ENCODE peak calls at places on chromosomes 1 and 21, in five cellular contexts. J, H, Q, Y and R are unnamed samples.

GRCh38 chr1:29974345-29974744 is 738.0 kb downstream of the PTPRU start:
- DNase-seq in J (peak), H (no peak), Q (peak), Y (no peak), R (peak)

GRCh38 chr1:109669246-109669948 is 1.5 kb downstream of the GSTM2 start:
- DNase-seq in J (no peak), H (no peak), Q (no peak), Y (no peak), R (no peak)

GRCh38 chr1:74772945-74773344 is 40.0 kb downstream of the TYW3 start:
- DNase-seq in J (peak), H (no peak), Q (peak), Y (no peak), R (no peak)

GRCh38 chr1:161038523-161039153 is at the start of gene TSTD1:
- DNase-seq in J (peak), H (peak), Q (peak), Y (peak), R (peak)

GRCh38 chr1:53276153-53276901 is 38.0 kb upstream of the MAGOH start:
- DNase-seq in J (no peak), H (no peak), Q (no peak), Y (no peak), R (no peak)

GRCh38 chr1:162168261-162168660 is 98.8 kb downstream of the NOS1AP start:
- DNase-seq in J (peak), H (no peak), Q (no peak), Y (peak), R (peak)

GRCh38 chr21:31479222-31479621 is 135.2 kb upstream of the TIAM1 start:
- DNase-seq in J (no peak), H (no peak), Q (no peak), Y (no peak), R (no peak)

GRCh38 chr1:35808376-35809155 is 750 bp downstream of the AGO4 start:
- DNase-seq in J (peak), H (peak), Q (peak), Y (peak), R (peak)

GRCh38 chr1:56577859-56578663 is 1.3 kb downstream of the PLPP3 start:
- DNase-seq in J (peak), H (peak), Q (peak), Y (peak), R (peak)

GRCh38 chr1:16449065-16449464 is 8.5 kb downstream of the NECAP2 start:
- DNase-seq in J (no peak), H (no peak), Q (no peak), Y (no peak), R (no peak)

GRCh38 chr1:158793604-158794003 is 12.6 kb upstream of the OR6N2 start:
- DNase-seq in J (peak), H (peak), Q (peak), Y (no peak), R (no peak)

GRCh38 chr1:191590578-191590977 is 567.7 kb upstream of the RGS18 start:
- DNase-seq in J (no peak), H (no peak), Q (no peak), Y (no peak), R (no peak)

GRCh38 chr1:61585714-61586113 is 139.2 kb downstream of the TM2D1 start:
- DNase-seq in J (no peak), H (no peak), Q (peak), Y (no peak), R (peak)

GRCh38 chr1:115067460-115067859 is 21.8 kb downstream of the TSPAN2 start:
- DNase-seq in J (no peak), H (no peak), Q (peak), Y (no peak), R (no peak)

GRCh38 chr1:53614231-53615021 is 124.5 kb downstream of the GLIS1 start:
- DNase-seq in J (no peak), H (no peak), Q (no peak), Y (peak), R (no peak)

GRCh38 chr1:115679141-115679611 is 37.4 kb downstream of the VANGL1 start:
- DNase-seq in J (peak), H (no peak), Q (peak), Y (no peak), R (no peak)

GRCh38 chr21:43322805-43323204 is 104.1 kb downstream of the SIK1 start:
- DNase-seq in J (peak), H (no peak), Q (no peak), Y (no peak), R (no peak)

GRCh38 chr1:9595156-9595967 is 6.7 kb downstream of the TMEM201 start:
- DNase-seq in J (no peak), H (no peak), Q (no peak), Y (no peak), R (no peak)

GRCh38 chr1:183711691-183712401 is 58.7 kb upstream of the APOBEC4 start:
- DNase-seq in J (peak), H (no peak), Q (no peak), Y (no peak), R (no peak)

GRCh38 chr1:156592158-156592909 is 758 bp downstream of the NAXE start:
- DNase-seq in J (no peak), H (no peak), Q (peak), Y (no peak), R (no peak)

GRCh38 chr1:36622741-36623648 is 140.3 kb upstream of the CSF3R start:
- DNase-seq in J (no peak), H (no peak), Q (no peak), Y (peak), R (peak)

GRCh38 chr1:110914676-110915075 is 41.7 kb downstream of the CD53 start:
- DNase-seq in J (no peak), H (no peak), Q (no peak), Y (no peak), R (no peak)

GRCh38 chr1:13703558-13704485 is 3.8 kb downstream of the PRDM2 start:
- DNase-seq in J (no peak), H (no peak), Q (no peak), Y (no peak), R (no peak)

GRCh38 chr1:48080343-48081255 is 83.4 kb upstream of the TRABD2B start:
- DNase-seq in J (no peak), H (no peak), Q (no peak), Y (no peak), R (no peak)

GRCh38 chr1:170586321-170586855 is 54.4 kb downstream of the GORAB start:
- DNase-seq in J (no peak), H (no peak), Q (no peak), Y (no peak), R (no peak)

GRCh38 chr21:45041351-45041805 is 33.0 kb upstream of the ADARB1 start:
- DNase-seq in J (peak), H (no peak), Q (peak), Y (peak), R (no peak)

GRCh38 chr1:208219659-208220282 is 24.4 kb downstream of the PLXNA2 start:
- DNase-seq in J (peak), H (no peak), Q (peak), Y (no peak), R (peak)

GRCh38 chr21:36732761-36733160 is 33.8 kb downstream of the SIM2 start:
- DNase-seq in J (no peak), H (no peak), Q (no peak), Y (peak), R (no peak)

GRCh38 chr1:70487910-70488665 is 77.0 kb downstream of the CTH start:
- DNase-seq in J (peak), H (peak), Q (peak), Y (no peak), R (peak)
- TF ChIP-seq CTCF in J (peak), H (peak), Q (peak), Y (peak), R (no peak)

GRCh38 chr1:37922767-37923550 is 23.9 kb downstream of the INPP5B start:
- DNase-seq in J (no peak), H (peak), Q (no peak), Y (no peak), R (no peak)
- TF ChIP-seq CTCF in J (no peak), H (no peak), Q (no peak), Y (no peak), R (no peak)

DNA sequence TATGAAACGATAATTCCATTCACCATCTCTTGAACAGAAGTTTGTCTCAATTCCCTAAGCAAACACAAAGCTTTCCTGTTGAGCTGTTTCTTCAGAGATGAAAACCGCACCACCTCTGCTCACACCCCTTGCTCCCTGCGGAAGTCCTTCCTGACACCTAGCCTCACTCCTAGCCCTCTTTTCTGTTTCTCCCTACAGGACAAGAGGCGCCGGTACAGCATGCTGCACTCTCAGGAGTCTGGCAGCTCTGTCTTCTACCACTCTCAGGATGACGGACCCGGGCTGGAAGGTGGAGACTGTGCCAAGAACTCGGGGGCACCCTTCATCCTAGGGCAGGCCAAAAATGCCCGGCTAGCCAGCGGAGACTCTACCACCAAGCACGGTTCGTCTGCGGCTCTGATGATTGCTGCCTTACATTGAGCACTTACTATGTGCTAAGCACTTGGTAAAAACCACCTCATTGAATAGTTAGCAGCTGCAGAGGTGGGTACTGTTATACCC is 45.5 kb downstream of the VWA5B1 start:
- DNase-seq in J (no peak), H (no peak), Q (no peak), Y (no peak), R (no peak)
- TF ChIP-seq CTCF in J (no peak), H (no peak), Q (no peak), Y (no peak), R (no peak)

GRCh38 chr1:23185381-23185780 is 16.7 kb upstream of the LUZP1 start:
- DNase-seq in J (no peak), H (no peak), Q (no peak), Y (no peak), R (no peak)
- TF ChIP-seq CTCF in J (no peak), H (no peak), Q (no peak), Y (no peak), R (no peak)

GRCh38 chr1:910311-910880 is 13.3 kb upstream of the SAMD11 start:
- DNase-seq in J (no peak), H (no peak), Q (no peak), Y (peak), R (no peak)
- TF ChIP-seq CTCF in J (no peak), H (no peak), Q (no peak), Y (no peak), R (no peak)